ENCODE peak calls at places on chromosomes 3 and 15, in six cellular contexts. Z, C, R, U, K and N are unnamed samples. For H3K4me1, the result is how much of the 10 kb centered on the place peaks cover.

GRCh38 chr3:58560771-58561311 is 16.4 kb downstream of the FAM107A start:
- DNase-seq in Z (peak), K (no peak), R (peak), U (no peak), C (peak), N (peak)

GRCh38 chr15:83977992-83978391 is 257.6 kb upstream of the GOLGA6L4 start:
- DNase-seq in C (no peak), K (no peak), R (no peak), U (no peak), Z (no peak), N (no peak)

GRCh38 chr15:39919740-39920509 is at the start of gene GPR176:
- DNase-seq in C (peak), Z (no peak), R (peak), K (peak), U (no peak), N (peak)

GRCh38 chr15:31405200-31405929 is 78.7 kb downstream of the KLF13 start:
- DNase-seq in K (no peak), U (peak), Z (peak), R (no peak), C (no peak), N (no peak)

GRCh38 chr15:57541805-57542504 is 49.7 kb upstream of the MYZAP start:
- DNase-seq in C (peak), Z (peak), R (peak), U (no peak), K (peak), N (peak)

GRCh38 chr3:33385423-33385822 is 54.8 kb downstream of the UBP1 start:
- DNase-seq in Z (peak), K (no peak), R (no peak), U (no peak), C (no peak), N (no peak)

GRCh38 chr15:61888074-61888780 is 172.0 kb downstream of the VPS13C start:
- DNase-seq in C (no peak), R (no peak), Z (no peak), U (no peak), K (no peak), N (no peak)

GRCh38 chr3:69324362-69325025 is 61.4 kb downstream of the FRMD4B start:
- DNase-seq in U (no peak), R (no peak), K (peak), Z (peak), C (peak), N (no peak)

GRCh38 chr3:43742935-43743334 is 52.2 kb downstream of the ABHD5 start:
- DNase-seq in C (no peak), U (no peak), K (no peak), R (no peak), Z (no peak), N (peak)

GRCh38 chr3:156781310-156782230 is 44.6 kb upstream of the LEKR1 start:
- DNase-seq in U (no peak), Z (no peak), R (peak), K (no peak), C (no peak), N (peak)

GRCh38 chr3:59426851-59427565 is 377.2 kb upstream of the CFAP20DC start:
- DNase-seq in C (no peak), R (no peak), U (no peak), Z (no peak), K (no peak), N (peak)

GRCh38 chr3:46468758-46469600 is 4.3 kb upstream of the LTF start:
- DNase-seq in K (no peak), C (no peak), Z (no peak), R (no peak), U (no peak), N (no peak)

GRCh38 chr15:31200735-31201151 is 99.2 kb upstream of the TRPM1 start:
- DNase-seq in Z (peak), K (peak), U (peak), C (peak), R (peak), N (peak)

GRCh38 chr3:151082880-151083838 is 2.3 kb upstream of the MED12L start:
- DNase-seq in U (no peak), C (no peak), Z (peak), R (no peak), K (no peak), N (no peak)

GRCh38 chr3:119255214-119255613 is 14.5 kb upstream of the B4GALT4 start:
- DNase-seq in K (no peak), U (no peak), Z (no peak), C (no peak), R (no peak), N (no peak)

DNA sequence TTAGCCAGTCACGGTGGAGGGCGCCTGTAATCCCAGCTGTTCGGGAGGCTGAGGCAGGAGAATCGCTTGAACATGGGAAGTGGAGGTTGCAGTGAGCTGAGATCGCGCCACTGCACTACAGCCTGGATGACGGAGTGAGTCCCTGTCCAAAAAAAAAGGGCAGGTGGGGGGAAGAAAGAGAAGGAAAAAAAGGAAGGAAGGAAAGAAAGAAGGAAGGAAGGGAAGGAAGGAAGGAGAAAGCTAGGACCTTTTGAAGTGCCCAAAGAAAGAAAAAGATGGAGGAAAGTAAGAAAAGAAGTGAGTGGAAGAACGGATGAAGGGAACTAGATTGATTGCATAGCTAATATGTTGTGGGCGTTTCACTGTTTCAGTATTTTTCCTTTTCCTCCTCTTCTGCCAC is 41.9 kb downstream of the BHLHE40 start:
- DNase-seq in Z (no peak), U (no peak), K (no peak), R (no peak), C (no peak), N (no peak)
- H3K4me1 ChIP-seq in Z (under half), U (under half), K (under half), R (under half), C (under half), N (half or more)

DNA sequence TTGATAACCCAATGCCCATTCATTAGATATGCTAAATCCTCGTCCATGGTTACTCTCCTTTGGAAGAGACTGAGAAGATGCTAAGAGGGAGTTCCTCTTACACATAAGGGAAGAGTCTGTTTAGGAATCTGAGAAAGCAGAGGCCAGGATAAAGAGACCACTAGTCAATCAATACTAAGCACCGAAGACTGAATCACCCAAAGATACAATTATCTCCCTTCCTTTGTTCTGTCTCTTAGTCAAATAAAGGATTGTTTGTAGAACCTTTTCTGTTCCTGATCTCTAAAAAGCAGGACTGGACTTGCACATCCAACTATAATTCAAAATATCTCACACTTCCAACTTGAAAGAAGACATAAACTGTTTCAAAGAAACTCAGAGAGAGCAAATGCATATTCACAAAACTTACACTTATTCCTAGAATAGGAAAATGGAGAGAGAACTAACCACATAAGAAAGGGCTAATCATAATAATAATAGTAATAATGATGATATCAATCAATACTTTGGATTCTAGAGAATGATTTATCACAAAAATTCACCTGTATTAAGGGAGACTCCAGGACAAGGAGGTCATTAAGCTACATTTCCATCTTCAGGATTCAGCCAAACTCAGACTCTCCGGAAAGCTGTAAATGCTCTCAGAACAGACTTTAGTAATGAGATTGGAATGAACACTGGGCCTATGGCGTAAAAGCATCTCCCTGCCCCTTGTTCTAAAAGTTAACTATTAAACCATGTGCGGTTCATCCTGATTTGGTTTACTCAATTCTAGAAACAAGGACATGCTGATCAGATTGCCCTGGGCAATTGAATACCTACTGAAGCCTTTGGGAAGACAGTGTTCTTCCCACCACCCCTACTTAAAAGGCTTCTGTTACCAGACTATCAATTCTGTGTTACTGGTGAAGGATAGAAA is 401.5 kb downstream of the ZBTB20 start:
- DNase-seq in K (no peak), C (peak), U (no peak), Z (no peak), R (peak), N (peak)
- TF ChIP-seq EZH2phosphoT487 in K (no peak), C (no peak), U (no peak), Z (no peak), R (no peak), N (no peak)

GRCh38 chr3:71398157-71398836 is 185.2 kb downstream of the FOXP1 start:
- DNase-seq in C (no peak), R (no peak), U (no peak), K (peak), Z (no peak), N (no peak)
- H3K4me1 ChIP-seq in C (under half), R (under half), U (under half), K (under half), Z (half or more), N (under half)

DNA sequence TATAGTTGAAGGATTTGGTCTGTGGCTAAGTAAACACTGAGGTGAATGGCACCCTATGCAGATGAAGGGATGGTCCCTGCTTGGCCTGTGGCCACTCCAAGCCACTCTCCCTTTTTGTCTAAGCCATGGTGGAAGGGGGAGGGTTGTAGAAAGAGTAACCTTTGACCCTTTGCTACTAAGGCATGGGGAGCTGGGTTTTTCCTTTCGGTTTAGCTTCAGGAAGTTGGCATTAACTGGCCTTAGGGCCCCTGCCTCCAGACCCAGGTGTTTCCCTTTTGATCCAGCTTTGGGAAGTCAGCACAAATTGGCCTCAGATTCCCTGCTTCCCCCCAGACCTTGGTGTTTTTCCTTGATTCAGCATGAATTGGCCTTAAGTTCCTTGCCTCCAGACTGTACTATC is 49.5 kb downstream of the EFCAB12 start:
- DNase-seq in K (no peak), C (no peak), U (no peak), R (no peak), Z (no peak), N (no peak)
- TF ChIP-seq EZH2phosphoT487 in K (no peak), C (no peak), U (no peak), R (no peak), Z (no peak), N (no peak)

DNA sequence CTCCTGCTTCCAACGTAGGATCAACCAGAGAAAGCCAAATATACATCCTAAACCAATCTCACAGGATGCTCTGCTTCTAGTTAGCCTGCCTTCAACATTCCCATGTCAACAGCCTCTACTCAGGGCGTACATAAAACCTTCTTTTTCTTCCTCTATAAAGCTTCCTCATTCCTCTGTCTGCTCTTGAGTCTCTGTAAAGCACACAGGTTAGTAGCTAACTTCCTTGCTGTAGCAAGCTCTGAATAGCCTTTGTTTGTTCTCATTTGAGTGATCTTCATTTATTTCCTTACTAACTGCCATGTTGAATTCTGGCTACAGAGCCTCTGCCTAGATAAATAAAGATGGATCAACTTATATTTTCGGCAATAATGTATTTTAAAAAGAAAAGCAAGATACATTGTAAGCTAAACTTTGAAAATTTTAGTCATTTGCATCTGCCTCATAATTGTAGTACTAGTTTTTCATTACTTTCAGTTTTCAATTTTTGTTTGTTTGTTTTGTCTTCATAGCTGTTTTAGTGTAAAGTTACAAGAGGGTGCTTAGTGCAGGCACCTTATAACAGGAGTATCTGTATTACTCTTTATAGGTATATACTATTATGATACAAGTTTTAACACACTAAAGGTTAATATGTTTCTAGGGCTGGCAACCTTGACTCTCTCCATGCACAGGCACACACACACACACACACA is 498.2 kb downstream of the PYDC2 start:
- DNase-seq in K (no peak), Z (peak), R (no peak), C (peak), U (no peak), N (no peak)
- H3K4me1 ChIP-seq in K (under half), Z (under half), R (under half), C (half or more), U (under half), N (under half)

DNA sequence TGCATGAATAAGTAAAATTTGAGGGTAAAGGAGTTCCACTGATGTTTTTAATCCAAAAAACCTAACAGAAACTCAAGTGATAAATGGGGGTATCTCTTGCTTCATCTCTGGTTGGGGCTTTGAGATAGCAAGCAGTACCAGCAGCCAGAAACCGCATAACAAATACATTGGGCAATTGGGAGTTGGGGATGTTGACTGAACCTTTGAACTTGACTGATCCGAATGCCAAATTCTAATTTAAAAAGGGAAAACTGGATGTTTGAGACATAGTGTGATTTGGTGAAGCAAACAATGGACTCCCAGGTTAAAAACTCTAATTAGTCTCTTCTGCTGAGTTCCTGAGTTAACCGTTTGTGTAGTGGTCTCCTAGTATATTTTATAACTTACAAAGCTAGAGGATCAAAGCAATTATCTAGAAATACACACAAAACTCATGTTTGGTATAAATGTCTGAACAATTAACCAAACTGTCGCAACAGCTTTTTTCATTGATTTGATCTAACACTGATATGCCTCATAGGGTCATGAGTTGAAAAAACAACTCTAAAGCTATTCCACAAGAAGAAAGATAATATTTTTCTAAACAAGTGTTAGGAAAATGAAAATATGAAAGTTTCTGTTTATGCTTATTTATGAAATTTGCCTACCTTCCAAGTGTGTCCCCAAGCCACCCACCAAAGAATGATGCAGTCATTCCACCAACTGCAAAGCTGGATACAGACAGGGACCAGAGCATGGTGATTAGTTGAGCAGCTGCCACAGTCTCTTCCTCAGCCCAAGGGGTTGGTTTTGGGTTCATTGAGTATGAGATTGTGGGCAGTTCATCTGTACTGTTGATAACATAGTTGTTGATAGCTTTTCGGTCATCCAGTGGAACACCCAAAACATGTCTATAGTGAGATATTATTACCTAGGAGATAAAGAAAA is 12.4 kb downstream of the SLC2A2 start:
- DNase-seq in R (no peak), U (no peak), K (no peak), Z (no peak), C (no peak), N (no peak)
- TF ChIP-seq EZH2phosphoT487 in R (no peak), U (no peak), K (no peak), Z (no peak), C (no peak), N (no peak)